ENCODE peak calls at places on chromosomes 16 and 17, in nine cellular contexts. I is thoracic aorta; C is breast epithelium; A is neural progenitor cell; U is CD8-positive, alpha-beta T cell; W is activated T-cell treated with anti-CD3 and anti-CD28 coated beads for 1 hour; V is glutamatergic neuron; N is AG04449; D is renal cortical epithelial cell. L is an unnamed sample.

GRCh38 chr17:79832211-79833109 is 6.8 kb downstream of the CBX4 start:
- DNase-seq in I (no peak), C (no peak), A (peak; percentile 80), U (no peak), W (no peak), V (no peak), N (no peak), D (no peak), L (no peak)

GRCh38 chr16:70681382-70682238 is 4.2 kb downstream of the MTSS2 start:
- DNase-seq in I (no peak), C (no peak), A (no peak), U (no peak), W (no peak), V (peak; percentile 14), N (no peak), D (no peak), L (no peak)

GRCh38 chr17:49438885-49439284 is 24.2 kb upstream of the PHB1 start:
- DNase-seq in I (no peak), C (peak; percentile 46), A (peak; percentile 67), U (no peak), W (no peak), V (no peak), N (no peak), D (no peak), L (no peak)

GRCh38 chr17:7767425-7768021 is 50.0 kb downstream of the DNAH2 start:
- DNase-seq in I (no peak), C (no peak), A (no peak), U (no peak), W (no peak), V (no peak), N (no peak), D (peak; percentile 38), L (no peak)

GRCh38 chr16:4798456-4798855 is 3.3 kb downstream of the SMIM22 start:
- DNase-seq in I (no peak), C (no peak), A (no peak), U (no peak), W (no peak), V (no peak), N (no peak), D (no peak), L (no peak)

GRCh38 chr16:1048442-1049112 is 24.0 kb upstream of the SSTR5 start:
- DNase-seq in I (no peak), C (no peak), A (peak; percentile 89), U (no peak), W (no peak), V (peak; percentile 90), N (no peak), D (no peak), L (no peak)

GRCh38 chr16:50534958-50535357 is 13.2 kb upstream of the NKD1 start:
- DNase-seq in I (no peak), C (no peak), A (no peak), U (no peak), W (no peak), V (no peak), N (no peak), D (no peak), L (no peak)

GRCh38 chr16:69176033-69176780 is 10.8 kb upstream of the SNTB2 start:
- DNase-seq in I (no peak), C (no peak), A (no peak), U (no peak), W (no peak), V (no peak), N (no peak), D (peak; percentile 84), L (no peak)

GRCh38 chr16:48384305-48384981 is 770 bp downstream of the SIAH1 start:
- DNase-seq in I (no peak), C (peak; percentile 55), A (peak; percentile 91), U (no peak), W (no peak), V (peak; percentile 79), N (no peak), D (no peak), L (no peak)

GRCh38 chr17:81090361-81091133 is 55.6 kb downstream of the BAIAP2 start:
- DNase-seq in I (no peak), C (no peak), A (peak; percentile 57), U (no peak), W (peak; percentile 17), V (no peak), N (no peak), D (no peak), L (no peak)

GRCh38 chr16:31214705-31215286 is 877 bp downstream of the TRIM72 start:
- DNase-seq in I (no peak), C (no peak), A (peak; percentile 52), U (no peak), W (no peak), V (peak; percentile 41), N (no peak), D (no peak), L (no peak)

GRCh38 chr17:82648761-82649474 is 674 bp upstream of the WDR45B start:
- DNase-seq in I (no peak), C (no peak), A (peak; percentile 77), U (no peak), W (no peak), V (peak; percentile 62), N (no peak), D (no peak), L (no peak)

GRCh38 chr16:2974319-2975056 is 5.3 kb downstream of the PAQR4 start:
- DNase-seq in I (no peak), C (no peak), A (no peak), U (no peak), W (no peak), V (no peak), N (no peak), D (no peak), L (no peak)

GRCh38 chr16:24526701-24527470 is 12.5 kb upstream of the RBBP6 start:
- DNase-seq in I (no peak), C (no peak), A (no peak), U (no peak), W (no peak), V (no peak), N (no peak), D (no peak), L (no peak)

GRCh38 chr16:53913082-53913870 is 209.3 kb downstream of the FTO start:
- DNase-seq in I (no peak), C (no peak), A (no peak), U (no peak), W (no peak), V (no peak), N (peak; percentile 69), D (peak; percentile 77), L (no peak)

GRCh38 chr17:751269-752001 is 629 bp downstream of the GEMIN4 start:
- DNase-seq in I (no peak), C (no peak), A (peak; percentile 57), U (peak; percentile 42), W (peak; percentile 47), V (no peak), N (no peak), D (no peak), L (no peak)

L was measured in LNCaP clone FGC.